ENCODE peak calls at places on chromosomes 2 and 18, in seven cellular contexts. M, T, I, O, U, A and V are unnamed samples.

GRCh38 chr2:120712180-120712678 is 23.4 kb upstream of the GLI2 start:
- DNase-seq in T (no peak), O (no peak), M (no peak), A (no peak), U (no peak), I (no peak), V (no peak)

GRCh38 chr18:48166971-48167370 is 236.5 kb upstream of the SMAD2 start:
- DNase-seq in I (no peak), O (no peak), M (no peak), U (no peak), T (no peak), A (no peak), V (peak; percentile 73)

GRCh38 chr2:229416116-229416694 is 145.1 kb upstream of the PID1 start:
- DNase-seq in M (no peak), I (no peak), U (no peak), T (no peak), A (no peak), O (peak; percentile 25), V (peak; percentile 76)

GRCh38 chr2:122168799-122169198 is 413.3 kb downstream of the TSN start:
- DNase-seq in I (no peak), A (no peak), U (no peak), T (peak; percentile 13), O (no peak), M (no peak), V (no peak)

GRCh38 chr2:233023761-233024410 is 8.6 kb upstream of the NEU2 start:
- DNase-seq in O (no peak), A (no peak), U (no peak), T (no peak), M (no peak), I (no peak), V (no peak)

GRCh38 chr2:136056077-136056688 is 61.8 kb downstream of the CXCR4 start:
- DNase-seq in M (no peak), T (no peak), A (no peak), U (peak; percentile 12), O (no peak), I (no peak), V (peak; percentile 92)

GRCh38 chr2:134718956-134719814 is at the start of gene TMEM163:
- DNase-seq in M (no peak), T (no peak), O (no peak), A (peak; percentile 12), U (no peak), I (peak; percentile 26), V (no peak)

GRCh38 chr2:237227190-237227988 is 141.7 kb downstream of the COPS8 start:
- DNase-seq in T (no peak), I (no peak), U (no peak), M (no peak), A (no peak), O (no peak), V (peak; percentile 21)

GRCh38 chr2:69097148-69097610 is 84.2 kb downstream of the ANTXR1 start:
- DNase-seq in M (no peak), O (no peak), I (no peak), T (no peak), A (no peak), U (no peak), V (no peak)

GRCh38 chr2:182827182-182827879 is 39.1 kb downstream of the FRZB start:
- DNase-seq in M (no peak), A (no peak), U (no peak), I (no peak), T (no peak), O (no peak), V (no peak)

GRCh38 chr18:45014047-45014501 is 333.4 kb downstream of the SETBP1 start:
- DNase-seq in M (no peak), O (no peak), U (no peak), A (no peak), T (no peak), I (no peak), V (no peak)